ENCODE peak calls at places on chromosome 16, in four cellular contexts. S is transverse colon, A is stomach, R is ovary. N is an unnamed sample.

GRCh38 chr16:29774730-29775129 is 3.3 kb upstream of the ZG16 start:
- DNase-seq in R (no peak), A (no peak), S (no peak), N (no peak)

GRCh38 chr16:29192329-29193247 is 207.7 kb downstream of the LAT start:
- DNase-seq in S (peak; percentile 5), R (peak; percentile 47), A (no peak), N (peak; percentile 15)

GRCh38 chr16:65537336-65537735 is 415.5 kb upstream of the CDH11 start:
- DNase-seq in S (no peak), R (no peak), A (no peak), N (no peak)

GRCh38 chr16:58563235-58563634 is 47.9 kb downstream of the SETD6 start:
- DNase-seq in R (no peak), A (no peak), S (no peak), N (no peak)

GRCh38 chr16:77816293-77816692 is 27.9 kb downstream of the VAT1L start:
- DNase-seq in S (no peak), R (no peak), A (no peak), N (no peak)

GRCh38 chr16:76668207-76668725 is 391.1 kb downstream of the CNTNAP4 start:
- DNase-seq in A (no peak), R (no peak), S (no peak), N (no peak)

GRCh38 chr16:47019563-47019962 is 46.1 kb upstream of the DNAJA2 start:
- DNase-seq in S (no peak), R (no peak), A (no peak), N (no peak)

GRCh38 chr16:56606688-56607618 is 1.4 kb upstream of the MT2A start:
- DNase-seq in R (peak; percentile 62), A (peak; percentile 62), S (peak; percentile 67), N (no peak)

GRCh38 chr16:58269526-58269925 is 25.3 kb downstream of the PRSS54 start:
- DNase-seq in S (no peak), A (no peak), R (no peak), N (no peak)

GRCh38 chr16:57091990-57092785 is at the start of gene CPNE2:
- DNase-seq in A (peak; percentile 59), R (peak; percentile 78), S (peak; percentile 75), N (peak; percentile 92)

GRCh38 chr16:23999663-24000062 is 163.9 kb downstream of the PRKCB start:
- DNase-seq in A (no peak), R (no peak), S (no peak), N (no peak)

GRCh38 chr16:51839697-51840462 is 688.8 kb upstream of the SALL1 start:
- DNase-seq in A (no peak), R (no peak), S (no peak), N (no peak)

GRCh38 chr16:879986-880385 is 79.5 kb upstream of the GNG13 start:
- DNase-seq in R (peak; percentile 9), S (no peak), A (no peak), N (no peak)

GRCh38 chr16:24883714-24884151 is 38.0 kb downstream of the SLC5A11 start:
- DNase-seq in A (no peak), S (no peak), R (no peak), N (no peak)

GRCh38 chr16:1794908-1795666 is 1.6 kb upstream of the IGFALS start:
- DNase-seq in S (no peak), A (no peak), R (no peak), N (peak; percentile 76)

GRCh38 chr16:77905356-77905920 is 116.9 kb upstream of the CLEC3A start:
- DNase-seq in S (no peak), A (no peak), R (no peak), N (no peak)

GRCh38 chr16:88685156-88686061 is 898 bp downstream of the SNAI3 start:
- DNase-seq in S (peak; percentile 50), A (no peak), R (no peak), N (no peak)

GRCh38 chr16:88479795-88480760 is 27.0 kb downstream of the ZFPM1 start:
- DNase-seq in R (no peak), A (peak; percentile 66), S (peak; percentile 60), N (no peak)

GRCh38 chr16:27098366-27099050 is 31.8 kb downstream of the C16orf82 start:
- DNase-seq in R (no peak), A (no peak), S (no peak), N (no peak)

GRCh38 chr16:87918866-87919680 is 17.3 kb downstream of the CA5A start:
- DNase-seq in A (no peak), R (peak; percentile 72), S (no peak), N (no peak)

GRCh38 chr16:54957403-54957802 is 26.7 kb downstream of the IRX5 start:
- DNase-seq in R (no peak), A (peak; percentile 57), S (peak; percentile 23), N (no peak)

GRCh38 chr16:27515874-27516353 is 33.8 kb downstream of the GTF3C1 start:
- DNase-seq in R (no peak), A (peak; percentile 27), S (no peak), N (no peak)

GRCh38 chr16:65069090-65069489 is 52.8 kb downstream of the CDH11 start:
- DNase-seq in R (no peak), S (no peak), A (no peak), N (no peak)

GRCh38 chr16:75322706-75323105 is 71.3 kb upstream of the BCAR1 start:
- DNase-seq in R (no peak), A (no peak), S (no peak), N (no peak)

GRCh38 chr16:28981517-28981916 is 3.3 kb upstream of the LAT start:
- DNase-seq in R (no peak), S (no peak), A (no peak), N (no peak)

GRCh38 chr16:89009343-89010209 is 32.6 kb upstream of the CBFA2T3 start:
- DNase-seq in A (no peak), R (no peak), S (no peak), N (no peak)

GRCh38 chr16:50671644-50672260 is 9.4 kb downstream of the SNX20 start:
- DNase-seq in R (no peak), S (no peak), A (no peak), N (no peak)

GRCh38 chr16:57146735-57147134 is 39.1 kb downstream of the PSME3IP1 start:
- DNase-seq in A (no peak), S (no peak), R (no peak), N (no peak)

GRCh38 chr16:87350681-87351319 is 32.8 kb downstream of the FBXO31 start:
- DNase-seq in S (no peak), R (no peak), A (no peak), N (no peak)

GRCh38 chr16:56609463-56609921 is 1.1 kb downstream of the MT2A start:
- DNase-seq in S (peak; percentile 86), A (peak; percentile 81), R (peak; percentile 64), N (peak; percentile 82)

GRCh38 chr16:75763250-75763649 is 37.0 kb upstream of the CPHXL start:
- DNase-seq in R (no peak), A (no peak), S (no peak), N (no peak)

GRCh38 chr16:73418746-73419145 is 370.8 kb upstream of the ZFHX3 start:
- DNase-seq in R (no peak), A (no peak), S (no peak), N (no peak)

GRCh38 chr16:50040710-50041109 is 15.7 kb downstream of the CNEP1R1 start:
- DNase-seq in A (no peak), S (no peak), R (no peak), N (peak; percentile 41)

GRCh38 chr16:11748404-11749254 is 6.0 kb upstream of the TXNDC11 start:
- DNase-seq in A (no peak), S (peak; percentile 59), R (no peak), N (no peak)
- TF ChIP-seq EP300 in A (no peak), S (no peak), R (no peak), N (no peak)

GRCh38 chr16:11613381-11614303 is 26.9 kb upstream of the LITAF start:
- DNase-seq in R (no peak), A (peak; percentile 69), S (peak; percentile 85), N (peak; percentile 89)
- TF ChIP-seq EP300 in R (no peak), A (no peak), S (peak; percentile 30), N (no peak)

GRCh38 chr16:68759062-68759461 is 22.0 kb downstream of the CDH1 start:
- DNase-seq in S (no peak), R (no peak), A (no peak), N (no peak)

GRCh38 chr16:68756250-68757051 is 19.4 kb downstream of the CDH1 start:
- DNase-seq in R (no peak), A (peak; percentile 70), S (peak; percentile 83), N (peak; percentile 93)

GRCh38 chr16:68762996-68763756 is 26.1 kb downstream of the CDH1 start:
- DNase-seq in R (no peak), S (no peak), A (no peak), N (no peak)

GRCh38 chr16:68764866-68765265 is 27.8 kb downstream of the CDH1 start:
- DNase-seq in S (no peak), R (no peak), A (no peak), N (no peak)

DNA sequence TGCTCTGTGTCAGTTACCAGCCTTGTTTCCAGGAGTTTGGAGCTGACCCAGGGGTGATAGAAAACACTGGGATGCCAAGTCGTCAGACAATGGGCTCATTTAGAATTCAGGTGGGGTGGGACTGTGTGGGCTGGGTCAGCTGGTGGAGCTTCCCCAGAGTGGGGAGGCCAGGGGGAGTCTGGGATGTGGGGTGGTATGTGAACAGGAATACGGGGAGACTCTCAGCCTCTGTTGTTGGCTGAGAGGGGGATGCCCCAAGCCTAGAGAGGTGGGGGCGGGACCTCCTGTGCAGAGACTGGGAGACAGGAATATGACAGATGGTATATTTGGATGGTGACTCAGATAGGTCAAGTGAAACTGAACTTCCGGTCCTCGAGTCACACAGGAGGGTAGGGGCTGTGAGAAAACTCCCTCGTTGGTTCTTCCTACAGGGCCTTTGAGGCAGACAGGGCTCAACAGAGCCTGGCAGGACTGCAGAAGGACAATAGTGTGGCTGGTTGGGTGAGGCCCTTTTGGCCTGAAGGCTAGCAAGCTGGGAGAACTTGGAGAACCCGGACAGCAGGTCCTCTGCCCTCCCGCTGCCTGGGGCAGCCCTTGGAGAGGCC is 23.7 kb downstream of the CDH1 start:
- DNase-seq in R (no peak), S (peak; percentile 41), A (no peak), N (peak; percentile 23)
- TF ChIP-seq EP300 in R (no peak), S (no peak), A (no peak), N (no peak)

GRCh38 chr16:82232806-82233205 is 62.8 kb upstream of the MPHOSPH6 start:
- DNase-seq in S (no peak), A (no peak), R (no peak), N (no peak)

GRCh38 chr16:82236415-82236814 is 66.4 kb upstream of the MPHOSPH6 start:
- DNase-seq in R (no peak), S (no peak), A (no peak), N (no peak)

GRCh38 chr16:82226327-82226726 is 56.3 kb upstream of the MPHOSPH6 start:
- DNase-seq in A (no peak), S (no peak), R (no peak), N (no peak)

GRCh38 chr16:82229800-82230619 is 60.0 kb upstream of the MPHOSPH6 start:
- DNase-seq in R (no peak), A (peak; percentile 84), S (peak; percentile 86), N (peak; percentile 71)

DNA sequence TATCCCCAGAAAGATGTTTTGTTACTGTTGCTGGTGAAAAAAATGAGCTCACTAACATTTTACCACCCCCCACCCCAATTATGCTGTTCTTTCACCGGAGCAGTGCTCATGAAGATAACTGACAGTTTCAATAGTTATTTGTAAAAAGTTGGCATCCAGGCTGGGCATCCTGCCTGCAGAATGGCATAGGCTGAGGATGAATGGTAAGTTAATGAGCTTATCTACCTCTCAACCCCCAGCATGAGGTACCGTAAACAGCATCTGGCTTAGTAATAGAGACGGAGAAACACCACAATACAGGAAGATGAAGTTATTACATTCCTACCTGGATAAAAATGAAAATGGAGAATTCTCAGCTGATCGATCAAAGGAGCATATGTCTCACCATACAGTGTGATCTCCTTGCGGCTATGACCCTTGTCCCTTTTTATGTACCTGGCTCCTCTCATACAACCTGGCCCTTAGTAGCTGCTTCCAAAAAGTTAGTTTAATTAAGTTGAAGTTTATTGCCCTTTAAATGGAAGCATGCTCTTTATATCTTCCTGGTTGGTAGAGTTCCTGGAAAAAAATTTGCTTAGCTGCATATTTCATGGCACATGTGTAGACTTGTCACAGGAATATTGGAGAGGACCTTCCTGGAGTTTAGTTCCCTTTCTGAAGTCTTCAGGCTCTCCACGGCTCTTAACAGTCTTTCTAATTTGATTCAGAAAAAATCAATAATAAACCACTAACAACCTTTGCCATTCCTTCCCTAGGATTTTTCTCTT is 61.2 kb upstream of the MPHOSPH6 start:
- DNase-seq in A (no peak), S (no peak), R (no peak), N (no peak)
- TF ChIP-seq EP300 in A (no peak), S (no peak), R (no peak), N (no peak)